ENCODE peak calls at places on chromosomes 2 and 18, in four cellular contexts. C is PC-9, J is heart left ventricle, B is psoas muscle. F is an unnamed sample.

GRCh38 chr2:134365356-134365755 is 111.5 kb downstream of the MGAT5 start:
- DNase-seq in B (no peak), J (no peak), C (no peak), F (no peak)

GRCh38 chr2:178284613-178285286 is 90.4 kb downstream of the OSBPL6 start:
- DNase-seq in J (no peak), B (no peak), C (no peak), F (no peak)

GRCh38 chr2:232117413-232117812 is 155.9 kb downstream of the DIS3L2 start:
- DNase-seq in J (no peak), C (no peak), B (no peak), F (no peak)

GRCh38 chr2:100104718-100105677 is 37.4 kb downstream of the AFF3 start:
- DNase-seq in J (peak; percentile 61), C (no peak), B (peak; percentile 31), F (no peak)

GRCh38 chr18:68102117-68102516 is 585.6 kb upstream of the DSEL start:
- DNase-seq in B (no peak), C (no peak), J (no peak), F (no peak)

GRCh38 chr18:62558015-62558663 is 35.3 kb downstream of the ZCCHC2 start:
- DNase-seq in B (no peak), C (no peak), J (no peak), F (no peak)

GRCh38 chr2:162099836-162100235 is 25.8 kb upstream of the DPP4 start:
- DNase-seq in C (no peak), J (no peak), B (no peak), F (no peak)

GRCh38 chr18:23662309-23663263 is at the start of gene ANKRD29:
- DNase-seq in B (peak; percentile 45), C (no peak), J (peak; percentile 77), F (no peak)

GRCh38 chr2:75456825-75457224 is 103.9 kb downstream of the EVA1A start:
- DNase-seq in J (no peak), B (no peak), C (no peak), F (no peak)

GRCh38 chr18:23269931-23270330 is 134.6 kb downstream of the CABLES1 start:
- DNase-seq in C (no peak), J (no peak), B (no peak), F (no peak)

GRCh38 chr2:19632327-19633040 is 269.3 kb downstream of the TTC32 start:
- DNase-seq in C (no peak), B (peak; percentile 22), J (no peak), F (peak; percentile 27)

GRCh38 chr18:36096955-36097354 is 29.6 kb upstream of the RPRD1A start:
- DNase-seq in B (no peak), C (no peak), J (no peak), F (no peak)

GRCh38 chr18:33076601-33077000 is 303.8 kb upstream of the KLHL14 start:
- DNase-seq in B (no peak), J (no peak), C (no peak), F (no peak)

GRCh38 chr2:583666-584065 is 93.5 kb downstream of the TMEM18 start:
- DNase-seq in B (no peak), J (no peak), C (no peak), F (no peak)

GRCh38 chr18:37247499-37248161 is 318.0 kb downstream of the CELF4 start:
- DNase-seq in J (peak; percentile 7), C (no peak), B (no peak), F (no peak)

GRCh38 chr2:190344275-190344827 is 962 bp downstream of the INPP1 start:
- DNase-seq in C (no peak), B (no peak), J (no peak), F (no peak)

GRCh38 chr18:71837560-71837959 is 706.6 kb downstream of the CBLN2 start:
- DNase-seq in B (no peak), J (no peak), C (no peak), F (no peak)

GRCh38 chr2:234252766-234253165 is 202.3 kb downstream of the SPP2 start:
- DNase-seq in J (no peak), C (no peak), B (no peak), F (no peak)

GRCh38 chr18:63970803-63971191 is 916 bp downstream of the SERPINB8 start:
- DNase-seq in B (peak; percentile 39), J (peak; percentile 69), C (peak; percentile 60), F (no peak)

GRCh38 chr2:1650474-1650872 is 93.8 kb downstream of the PXDN start:
- DNase-seq in J (no peak), B (no peak), C (no peak), F (no peak)
- H3K36me3 ChIP-seq in J (peaks cover 40% of the 10 kb centered on the region), B (no peaks in the 10 kb centered on the region), C (no peaks in the 10 kb centered on the region), F (peaks cover 20% of the 10 kb centered on the region)

GRCh38 chr18:26322892-26323653 is 96.8 kb downstream of the TAF4B start:
- DNase-seq in B (no peak), C (no peak), J (no peak), F (no peak)

GRCh38 chr18:26332991-26333390 is 106.7 kb downstream of the TAF4B start:
- DNase-seq in B (no peak), J (no peak), C (no peak), F (no peak)

GRCh38 chr18:26327062-26327461 is 100.8 kb downstream of the TAF4B start:
- DNase-seq in J (no peak), B (no peak), C (peak; percentile 45), F (no peak)
- H3K36me3 ChIP-seq in J (no peaks in the 10 kb centered on the region), B (peaks cover 4% of the 10 kb centered on the region), C (no peaks in the 10 kb centered on the region), F (no peaks in the 10 kb centered on the region)

DNA sequence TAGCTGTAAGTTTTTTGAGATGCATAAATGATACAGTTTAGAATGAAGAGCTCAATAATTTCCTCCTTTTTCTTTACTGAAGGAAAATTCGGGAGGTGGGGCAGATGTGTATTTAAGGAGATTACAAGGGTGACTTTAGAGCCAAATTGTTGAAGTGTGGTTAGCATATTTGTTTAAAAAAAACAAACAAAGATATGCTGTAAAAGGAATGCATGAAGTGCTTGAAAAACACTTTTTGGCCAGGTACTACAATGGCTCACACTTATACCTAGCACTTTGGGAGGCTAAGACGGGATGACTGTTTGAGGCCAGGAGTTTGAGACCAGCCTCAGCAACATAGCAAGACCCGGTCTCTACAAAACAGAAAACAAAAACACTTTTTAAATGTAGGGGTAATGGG is 38.4 kb downstream of the CD302 start:
- DNase-seq in C (no peak), J (no peak), B (no peak), F (no peak)
- H3K36me3 ChIP-seq in C (peaks cover 27% of the 10 kb centered on the region), J (peaks cover 82% of the 10 kb centered on the region), B (peaks cover 9% of the 10 kb centered on the region), F (no peaks in the 10 kb centered on the region)

GRCh38 chr2:241652142-241652541 is 14.6 kb downstream of the ATG4B start:
- DNase-seq in J (no peak), B (no peak), C (no peak), F (no peak)
- H3K36me3 ChIP-seq in J (peaks cover 57% of the 10 kb centered on the region), B (no peaks in the 10 kb centered on the region), C (peaks cover 12% of the 10 kb centered on the region), F (peaks cover 34% of the 10 kb centered on the region)

GRCh38 chr2:3542107-3542506 is 16.0 kb downstream of the RNASEH1 start:
- DNase-seq in J (no peak), C (no peak), B (no peak), F (no peak)
- H3K36me3 ChIP-seq in J (peaks cover 77% of the 10 kb centered on the region), C (peaks cover 44% of the 10 kb centered on the region), B (peaks cover 9% of the 10 kb centered on the region), F (peaks cover 26% of the 10 kb centered on the region)

GRCh38 chr18:14100503-14101286 is 31.5 kb downstream of the ZNF519 start:
- DNase-seq in C (no peak), B (no peak), J (no peak), F (no peak)
- H3K36me3 ChIP-seq in C (no peaks in the 10 kb centered on the region), B (peaks cover 2% of the 10 kb centered on the region), J (no peaks in the 10 kb centered on the region), F (no peaks in the 10 kb centered on the region)

GRCh38 chr2:127642706-127643697 is 3.0 kb upstream of the GPR17 start:
- DNase-seq in B (no peak), J (peak; percentile 56), C (no peak), F (no peak)

GRCh38 chr2:127641846-127642510 is 4.0 kb upstream of the GPR17 start:
- DNase-seq in C (no peak), J (no peak), B (no peak), F (no peak)

GRCh38 chr2:127644661-127645394 is 1.1 kb upstream of the GPR17 start:
- DNase-seq in B (peak; percentile 6), J (peak; percentile 27), C (no peak), F (no peak)

GRCh38 chr2:127645395-127646291 is at the start of gene GPR17:
- DNase-seq in B (peak; percentile 17), J (peak; percentile 58), C (no peak), F (no peak)

DNA sequence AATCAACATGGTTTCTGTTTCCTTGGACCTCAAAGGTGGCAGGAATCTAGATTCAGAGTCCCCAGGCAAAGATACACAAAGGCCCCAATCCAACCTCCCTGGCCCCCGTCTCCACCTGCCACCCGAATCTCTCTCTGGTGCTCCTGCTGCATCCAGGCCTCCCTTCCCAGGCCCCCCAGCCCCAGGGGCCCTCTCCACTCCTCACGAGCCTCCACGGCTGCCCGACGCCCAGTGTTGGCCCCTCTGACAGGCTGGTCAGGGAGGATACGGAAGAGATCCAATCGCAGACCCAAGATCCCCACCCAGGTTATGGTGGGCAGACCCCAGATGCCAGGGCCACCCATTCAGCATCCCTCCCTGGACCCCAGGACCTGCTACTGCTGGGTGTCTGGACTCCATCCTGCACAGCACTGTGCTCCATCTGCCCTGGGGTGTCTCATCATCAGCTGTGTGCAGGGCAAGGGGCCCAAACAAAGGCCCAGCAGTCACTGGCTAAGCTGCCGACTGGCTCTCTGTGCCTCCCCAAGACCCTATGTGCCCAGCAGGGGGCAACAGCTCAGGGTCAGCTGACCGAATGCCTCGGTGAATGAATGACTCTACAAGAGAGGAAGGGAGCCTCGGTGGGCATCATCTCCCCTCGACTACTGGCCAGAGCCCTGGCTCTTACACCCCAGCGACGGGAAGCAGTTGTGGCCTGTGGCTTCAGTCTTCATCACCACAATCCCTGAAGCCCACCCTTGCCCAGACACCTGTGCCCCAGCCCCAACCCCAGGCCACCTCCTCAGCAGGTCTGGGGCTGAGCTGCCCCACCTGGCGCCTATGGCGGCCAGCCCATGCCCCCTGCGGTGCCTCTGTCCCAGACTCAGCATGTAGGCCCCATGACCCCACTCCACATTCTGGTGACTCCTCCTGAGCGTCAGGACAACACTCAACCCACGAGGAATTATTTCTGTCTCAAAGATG is 2.0 kb upstream of the GPR17 start:
- DNase-seq in B (no peak), C (no peak), J (peak; percentile 51), F (no peak)
- H3K36me3 ChIP-seq in B (no peaks in the 10 kb centered on the region), C (no peaks in the 10 kb centered on the region), J (peaks cover 24% of the 10 kb centered on the region), F (peaks cover 24% of the 10 kb centered on the region)

DNA sequence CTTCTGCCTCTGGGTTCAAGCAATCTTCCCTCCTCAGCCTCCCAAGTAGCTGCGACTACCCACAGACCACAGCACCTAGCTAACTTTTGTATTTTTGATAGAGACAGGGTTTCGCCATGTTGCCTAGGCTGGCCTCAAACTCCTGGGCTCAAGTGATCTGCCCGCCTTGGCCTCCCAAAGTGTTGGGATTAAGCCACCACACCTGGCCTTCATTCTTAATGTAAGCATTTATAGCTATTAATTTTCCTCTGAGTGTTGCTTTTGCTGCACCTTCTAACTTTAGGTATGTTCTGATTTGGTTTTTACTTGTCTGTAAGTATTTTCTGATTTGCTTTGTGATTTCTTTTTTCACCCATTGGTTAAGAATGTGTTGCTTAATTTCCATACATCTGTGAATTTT is 29.7 kb downstream of the CHMP3 start:
- DNase-seq in B (no peak), C (no peak), J (no peak), F (no peak)
- H3K36me3 ChIP-seq in B (no peaks in the 10 kb centered on the region), C (no peaks in the 10 kb centered on the region), J (peaks cover 8% of the 10 kb centered on the region), F (no peaks in the 10 kb centered on the region)